ENCODE peak calls at places on chromosomes 2 and 18, in six cellular contexts. B is stimulated activated CD8-positive, alpha-beta memory T cell treated with anti-CD3 and anti-CD28 coated beads, Interleukin-7, amount 100 ng/mL, for 24 hours; F is Kasumi-1; W is putamen; P is B cell; V is CD8-positive, alpha-beta T cell. O is an unnamed sample.

GRCh38 chr2:229486673-229487072 is 215.6 kb upstream of the PID1 start:
- DNase-seq in V (no peak), F (no peak), W (no peak), P (no peak), B (no peak), O (no peak)

GRCh38 chr18:75478996-75479870 is 51.7 kb upstream of the SMIM21 start:
- DNase-seq in W (peak; percentile 43), V (no peak), P (peak; percentile 34), F (peak; percentile 85), B (no peak), O (no peak)

GRCh38 chr2:181573140-181573736 is 83.7 kb downstream of the CERKL start:
- DNase-seq in P (no peak), B (no peak), W (no peak), F (peak; percentile 80), V (no peak), O (no peak)

GRCh38 chr18:31399336-31400032 is 22.9 kb downstream of the DSG4 start:
- DNase-seq in F (peak; percentile 86), B (no peak), W (no peak), V (no peak), P (no peak), O (no peak)

GRCh38 chr2:240426797-240427721 is 8.4 kb upstream of the GPC1 start:
- DNase-seq in W (no peak), V (no peak), B (no peak), P (no peak), F (no peak), O (peak; percentile 34)

GRCh38 chr2:174585657-174586056 is 11.9 kb downstream of the WIPF1 start:
- DNase-seq in B (no peak), F (no peak), P (no peak), V (no peak), W (no peak), O (no peak)

GRCh38 chr2:68812256-68812655 is 58.9 kb downstream of the BMP10 start:
- DNase-seq in W (no peak), V (no peak), P (no peak), F (no peak), B (no peak), O (peak; percentile 36)

GRCh38 chr18:21117385-21118135 is 5.9 kb upstream of the ROCK1 start:
- DNase-seq in B (no peak), P (peak; percentile 8), V (no peak), W (peak; percentile 47), F (peak; percentile 61), O (no peak)

GRCh38 chr18:3848316-3848715 is 398.3 kb downstream of the TGIF1 start:
- DNase-seq in F (no peak), V (no peak), B (no peak), W (peak; percentile 63), P (no peak), O (no peak)

GRCh38 chr2:23478087-23478932 is 93.3 kb downstream of the KLHL29 start:
- DNase-seq in W (no peak), P (no peak), V (no peak), B (no peak), F (no peak), O (no peak)

GRCh38 chr18:74013955-74014354 is 133.7 kb downstream of the FBXO15 start:
- DNase-seq in P (no peak), F (no peak), B (no peak), W (peak; percentile 9), V (no peak), O (no peak)

GRCh38 chr2:47904903-47905453 is 1.3 kb downstream of the FBXO11 start:
- DNase-seq in V (no peak), F (no peak), W (peak; percentile 36), P (peak; percentile 59), B (no peak), O (peak; percentile 57)

GRCh38 chr2:215728504-215729065 is 284.8 kb downstream of the MREG start:
- DNase-seq in P (no peak), B (no peak), V (no peak), W (no peak), F (peak; percentile 27), O (no peak)

GRCh38 chr2:20916604-20917286 is 93.8 kb upstream of the LDAH start:
- DNase-seq in W (no peak), B (no peak), V (no peak), F (no peak), P (no peak), O (peak; percentile 50)

GRCh38 chr2:29936005-29936404 is 14.6 kb upstream of the ALK start:
- DNase-seq in W (no peak), B (no peak), P (no peak), V (no peak), F (no peak), O (no peak)

GRCh38 chr2:152523091-152523490 is 188.1 kb downstream of the FMNL2 start:
- DNase-seq in W (no peak), V (no peak), F (no peak), B (no peak), P (no peak), O (no peak)

GRCh38 chr2:186559848-186560247 is 30.0 kb upstream of the ITGAV start:
- DNase-seq in W (no peak), V (no peak), B (no peak), P (no peak), F (no peak), O (no peak)

GRCh38 chr18:62767321-62767720 is 52.0 kb downstream of the PHLPP1 start:
- DNase-seq in W (no peak), B (no peak), F (no peak), V (no peak), P (no peak), O (no peak)

GRCh38 chr2:59184281-59185020 is 943.3 kb upstream of the FANCL start:
- DNase-seq in B (no peak), P (peak; percentile 12), V (no peak), W (no peak), F (peak; percentile 32), O (no peak)

GRCh38 chr2:199955339-199956061 is at the start of the genes MAIP1 and TYW5:
- DNase-seq in F (peak; percentile 95), W (peak; percentile 87), B (peak; percentile 67), V (peak; percentile 82), P (peak; percentile 79), O (peak; percentile 94)

GRCh38 chr18:57943723-57944122 is 100.3 kb upstream of the NEDD4L start:
- DNase-seq in V (no peak), B (no peak), W (no peak), P (no peak), F (no peak), O (no peak)

GRCh38 chr2:228801451-228801850 is 469.6 kb downstream of the PID1 start:
- DNase-seq in P (no peak), W (no peak), V (no peak), F (no peak), B (no peak), O (no peak)

GRCh38 chr2:237466266-237466665 is 20.8 kb upstream of the MLPH start:
- DNase-seq in F (no peak), V (no peak), B (no peak), P (no peak), W (no peak), O (no peak)

GRCh38 chr18:8454136-8454535 is 155.1 kb upstream of the RAB12 start:
- DNase-seq in P (no peak), W (no peak), F (no peak), B (no peak), V (no peak), O (no peak)

GRCh38 chr18:24986611-24987270 is 365.2 kb downstream of the ZNF521 start:
- DNase-seq in P (no peak), B (no peak), V (no peak), W (no peak), F (no peak), O (no peak)

GRCh38 chr2:191626497-191627151 is 51.3 kb upstream of the NABP1 start:
- DNase-seq in V (no peak), P (no peak), F (no peak), B (no peak), W (no peak), O (no peak)

GRCh38 chr2:137420744-137421143 is 543.5 kb upstream of the HNMT start:
- DNase-seq in P (no peak), V (no peak), B (no peak), F (no peak), W (no peak), O (peak; percentile 62)

GRCh38 chr2:176508374-176508773 is 239.1 kb downstream of the MTX2 start:
- DNase-seq in F (no peak), B (no peak), P (no peak), V (no peak), W (no peak), O (no peak)

GRCh38 chr2:8479298-8479697 is 202.6 kb upstream of the ID2 start:
- DNase-seq in P (no peak), W (no peak), F (no peak), V (no peak), B (no peak), O (peak; percentile 84)

O was measured in islet precursor cell.